ENCODE peak calls at places on chromosome 10, in six cellular contexts. One of them, this sample, is unnamed.

GRCh38 chr10:43199088-43199683 is 60.9 kb downstream of the CSGALNACT2 start:
- DNase-seq in PC-9: no peak
- DNase-seq in AG04449: no peak
- DNase-seq in tibial artery: peak
- DNase-seq in right lobe of liver: no peak
- DNase-seq in fibroblast of villous mesenchyme: no peak
- DNase-seq in this sample: no peak

GRCh38 chr10:15814565-15814964 is 45.7 kb downstream of the MINDY3 start:
- DNase-seq in AG04449: no peak
- DNase-seq in right lobe of liver: no peak
- DNase-seq in PC-9: no peak
- DNase-seq in tibial artery: no peak
- DNase-seq in fibroblast of villous mesenchyme: no peak
- DNase-seq in this sample: no peak

GRCh38 chr10:63798599-63799498 is 277.6 kb downstream of the REEP3 start:
- DNase-seq in tibial artery: peak
- DNase-seq in PC-9: no peak
- DNase-seq in AG04449: peak
- DNase-seq in fibroblast of villous mesenchyme: peak
- DNase-seq in right lobe of liver: no peak
- DNase-seq in this sample: peak

GRCh38 chr10:119783665-119784027 is 57.8 kb downstream of the INPP5F start:
- DNase-seq in fibroblast of villous mesenchyme: no peak
- DNase-seq in PC-9: no peak
- DNase-seq in AG04449: no peak
- DNase-seq in right lobe of liver: no peak
- DNase-seq in tibial artery: no peak
- DNase-seq in this sample: no peak

GRCh38 chr10:114893248-114893647 is 44.7 kb upstream of the TRUB1 start:
- DNase-seq in PC-9: no peak
- DNase-seq in fibroblast of villous mesenchyme: no peak
- DNase-seq in tibial artery: no peak
- DNase-seq in right lobe of liver: no peak
- DNase-seq in AG04449: no peak
- DNase-seq in this sample: no peak

GRCh38 chr10:113854757-113855626 is 531 bp downstream of the NHLRC2 start:
- DNase-seq in PC-9: no peak
- DNase-seq in fibroblast of villous mesenchyme: peak
- DNase-seq in AG04449: no peak
- DNase-seq in right lobe of liver: peak
- DNase-seq in tibial artery: peak
- DNase-seq in this sample: no peak

GRCh38 chr10:108556176-108556575 is 1367.1 kb downstream of the XPNPEP1 start:
- DNase-seq in right lobe of liver: no peak
- DNase-seq in tibial artery: no peak
- DNase-seq in AG04449: no peak
- DNase-seq in PC-9: no peak
- DNase-seq in fibroblast of villous mesenchyme: no peak
- DNase-seq in this sample: no peak

GRCh38 chr10:126216221-126216701 is 172.0 kb downstream of the ADAM12 start:
- DNase-seq in AG04449: peak
- DNase-seq in right lobe of liver: no peak
- DNase-seq in fibroblast of villous mesenchyme: peak
- DNase-seq in tibial artery: no peak
- DNase-seq in PC-9: no peak
- DNase-seq in this sample: no peak

GRCh38 chr10:11863353-11864105 is 40.4 kb downstream of the PROSER2 start:
- DNase-seq in right lobe of liver: no peak
- DNase-seq in AG04449: no peak
- DNase-seq in tibial artery: no peak
- DNase-seq in fibroblast of villous mesenchyme: no peak
- DNase-seq in PC-9: no peak
- DNase-seq in this sample: no peak

GRCh38 chr10:43252166-43252784 is 14.6 kb downstream of the RASGEF1A start:
- DNase-seq in right lobe of liver: peak
- DNase-seq in AG04449: no peak
- DNase-seq in fibroblast of villous mesenchyme: no peak
- DNase-seq in tibial artery: peak
- DNase-seq in PC-9: no peak
- DNase-seq in this sample: no peak

GRCh38 chr10:3429651-3430050 is 257.1 kb upstream of the PITRM1 start:
- DNase-seq in tibial artery: no peak
- DNase-seq in PC-9: no peak
- DNase-seq in AG04449: no peak
- DNase-seq in fibroblast of villous mesenchyme: no peak
- DNase-seq in right lobe of liver: no peak
- DNase-seq in this sample: no peak

GRCh38 chr10:50469288-50469687 is 154.5 kb downstream of the SGMS1 start:
- DNase-seq in AG04449: peak
- DNase-seq in PC-9: no peak
- DNase-seq in tibial artery: no peak
- DNase-seq in fibroblast of villous mesenchyme: no peak
- DNase-seq in right lobe of liver: no peak
- DNase-seq in this sample: no peak

GRCh38 chr10:24574578-24575155 is 149.0 kb downstream of the ARHGAP21 start:
- DNase-seq in fibroblast of villous mesenchyme: no peak
- DNase-seq in PC-9: no peak
- DNase-seq in AG04449: no peak
- DNase-seq in right lobe of liver: no peak
- DNase-seq in tibial artery: no peak
- DNase-seq in this sample: no peak

GRCh38 chr10:84230359-84230758 is 5.0 kb upstream of the LRIT2 start:
- DNase-seq in right lobe of liver: no peak
- DNase-seq in PC-9: no peak
- DNase-seq in fibroblast of villous mesenchyme: no peak
- DNase-seq in AG04449: no peak
- DNase-seq in tibial artery: peak
- DNase-seq in this sample: no peak

GRCh38 chr10:86209726-86210125 is 156.9 kb downstream of the GRID1 start:
- DNase-seq in PC-9: no peak
- DNase-seq in tibial artery: no peak
- DNase-seq in AG04449: no peak
- DNase-seq in right lobe of liver: no peak
- DNase-seq in fibroblast of villous mesenchyme: no peak
- DNase-seq in this sample: no peak

GRCh38 chr10:27225011-27225590 is 15.5 kb downstream of the ACBD5 start:
- DNase-seq in fibroblast of villous mesenchyme: no peak
- DNase-seq in tibial artery: no peak
- DNase-seq in right lobe of liver: no peak
- DNase-seq in AG04449: no peak
- DNase-seq in PC-9: no peak
- DNase-seq in this sample: no peak

GRCh38 chr10:30454744-30455498 is 20.9 kb downstream of the MAP3K8 start:
- DNase-seq in fibroblast of villous mesenchyme: peak
- DNase-seq in tibial artery: no peak
- DNase-seq in AG04449: peak
- DNase-seq in right lobe of liver: no peak
- DNase-seq in PC-9: no peak
- DNase-seq in this sample: no peak

GRCh38 chr10:100827819-100828743 is 82.7 kb downstream of the PAX2 start:
- DNase-seq in fibroblast of villous mesenchyme: no peak
- DNase-seq in tibial artery: no peak
- DNase-seq in PC-9: no peak
- DNase-seq in right lobe of liver: no peak
- DNase-seq in AG04449: no peak
- DNase-seq in this sample: no peak

GRCh38 chr10:72277340-72277995 is 3.7 kb downstream of the DDIT4 start:
- DNase-seq in right lobe of liver: no peak
- DNase-seq in fibroblast of villous mesenchyme: peak
- DNase-seq in AG04449: no peak
- DNase-seq in PC-9: peak
- DNase-seq in tibial artery: no peak
- DNase-seq in this sample: no peak
- H3K4me3 ChIP-seq in right lobe of liver: no peak
- H3K4me3 ChIP-seq in fibroblast of villous mesenchyme: peak
- H3K4me3 ChIP-seq in AG04449: no peak
- H3K4me3 ChIP-seq in PC-9: peak
- H3K4me3 ChIP-seq in tibial artery: no peak
- H3K4me3 ChIP-seq in this sample: no peak

GRCh38 chr10:1134156-1134555 is 78.0 kb downstream of the WDR37 start:
- DNase-seq in right lobe of liver: peak
- DNase-seq in fibroblast of villous mesenchyme: no peak
- DNase-seq in PC-9: no peak
- DNase-seq in tibial artery: no peak
- DNase-seq in AG04449: no peak
- DNase-seq in this sample: no peak
- TF ChIP-seq CTCF in right lobe of liver: no peak
- TF ChIP-seq CTCF in fibroblast of villous mesenchyme: no peak
- TF ChIP-seq CTCF in PC-9: no peak
- TF ChIP-seq CTCF in tibial artery: no peak
- TF ChIP-seq CTCF in AG04449: no peak
- TF ChIP-seq CTCF in this sample: no peak

GRCh38 chr10:33485276-33485675 is 150.8 kb upstream of the NRP1 start:
- DNase-seq in PC-9: no peak
- DNase-seq in AG04449: no peak
- DNase-seq in right lobe of liver: no peak
- DNase-seq in fibroblast of villous mesenchyme: no peak
- DNase-seq in tibial artery: no peak
- DNase-seq in this sample: no peak

GRCh38 chr10:33487014-33487776 is 152.7 kb upstream of the NRP1 start:
- DNase-seq in AG04449: no peak
- DNase-seq in PC-9: no peak
- DNase-seq in fibroblast of villous mesenchyme: peak
- DNase-seq in tibial artery: no peak
- DNase-seq in right lobe of liver: no peak
- DNase-seq in this sample: no peak

GRCh38 chr10:33483124-33483794 is 148.8 kb upstream of the NRP1 start:
- DNase-seq in PC-9: no peak
- DNase-seq in tibial artery: no peak
- DNase-seq in right lobe of liver: no peak
- DNase-seq in AG04449: no peak
- DNase-seq in fibroblast of villous mesenchyme: no peak
- DNase-seq in this sample: no peak

GRCh38 chr10:33481184-33481583 is 146.7 kb upstream of the NRP1 start:
- DNase-seq in tibial artery: no peak
- DNase-seq in fibroblast of villous mesenchyme: no peak
- DNase-seq in right lobe of liver: no peak
- DNase-seq in AG04449: no peak
- DNase-seq in PC-9: no peak
- DNase-seq in this sample: no peak

DNA sequence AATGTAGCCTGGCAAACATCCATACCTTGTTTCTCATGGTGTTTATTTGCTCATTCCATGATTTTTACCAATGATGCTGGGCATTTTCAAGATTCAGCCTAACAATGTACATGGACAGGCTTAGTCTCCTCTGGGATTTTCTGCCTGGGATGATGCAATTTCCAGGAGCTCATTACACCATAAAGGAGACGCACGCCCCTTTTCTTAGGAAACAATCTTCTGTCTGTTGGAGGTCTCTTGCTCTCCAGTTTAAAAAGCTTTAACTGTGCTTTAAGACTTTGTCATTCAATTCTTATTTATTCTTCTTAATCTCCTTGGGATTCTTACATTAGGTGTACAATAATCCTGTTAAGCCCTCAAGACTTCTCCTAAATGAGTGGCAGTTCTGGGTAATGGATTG is 150.3 kb upstream of the NRP1 start:
- DNase-seq in right lobe of liver: no peak
- DNase-seq in tibial artery: no peak
- DNase-seq in fibroblast of villous mesenchyme: peak
- DNase-seq in AG04449: no peak
- DNase-seq in PC-9: no peak
- DNase-seq in this sample: peak
- H3K4me3 ChIP-seq in right lobe of liver: no peak
- H3K4me3 ChIP-seq in tibial artery: no peak
- H3K4me3 ChIP-seq in fibroblast of villous mesenchyme: no peak
- H3K4me3 ChIP-seq in AG04449: no peak
- H3K4me3 ChIP-seq in PC-9: no peak
- H3K4me3 ChIP-seq in this sample: no peak

GRCh38 chr10:130179640-130180039 is 43.4 kb downstream of the GLRX3 start:
- DNase-seq in right lobe of liver: no peak
- DNase-seq in PC-9: no peak
- DNase-seq in tibial artery: no peak
- DNase-seq in fibroblast of villous mesenchyme: peak
- DNase-seq in AG04449: peak
- DNase-seq in this sample: no peak
- TF ChIP-seq CTCF in right lobe of liver: no peak
- TF ChIP-seq CTCF in PC-9: peak
- TF ChIP-seq CTCF in tibial artery: peak
- TF ChIP-seq CTCF in fibroblast of villous mesenchyme: peak
- TF ChIP-seq CTCF in AG04449: peak
- TF ChIP-seq CTCF in this sample: peak

GRCh38 chr10:21523557-21524008 is 1.9 kb downstream of the SKIDA1 start:
- DNase-seq in tibial artery: no peak
- DNase-seq in fibroblast of villous mesenchyme: no peak
- DNase-seq in right lobe of liver: no peak
- DNase-seq in PC-9: no peak
- DNase-seq in AG04449: no peak
- DNase-seq in this sample: no peak
- H3K4me3 ChIP-seq in tibial artery: no peak
- H3K4me3 ChIP-seq in fibroblast of villous mesenchyme: no peak
- H3K4me3 ChIP-seq in right lobe of liver: no peak
- H3K4me3 ChIP-seq in PC-9: no peak
- H3K4me3 ChIP-seq in AG04449: no peak
- H3K4me3 ChIP-seq in this sample: no peak

DNA sequence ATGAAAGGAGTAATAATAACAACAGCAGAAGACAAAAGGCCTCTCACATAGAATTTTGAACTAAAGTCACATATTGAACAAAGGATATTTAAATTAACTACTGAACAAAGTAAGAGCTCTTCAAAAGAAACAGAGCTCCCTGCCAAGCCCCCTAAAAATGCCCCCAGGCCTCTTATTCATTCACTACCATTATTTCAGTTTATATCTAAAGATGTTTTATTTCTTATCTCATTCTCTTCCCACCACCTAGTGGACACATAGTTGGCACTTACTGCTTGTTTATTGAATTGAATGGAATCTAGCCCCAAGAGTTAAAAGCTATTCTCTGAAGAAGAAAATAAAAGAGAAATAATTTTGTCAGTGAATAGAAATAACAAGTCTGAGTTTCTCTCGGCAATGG is 37.4 kb downstream of the VCL start:
- DNase-seq in right lobe of liver: no peak
- DNase-seq in tibial artery: no peak
- DNase-seq in fibroblast of villous mesenchyme: no peak
- DNase-seq in PC-9: no peak
- DNase-seq in AG04449: no peak
- DNase-seq in this sample: no peak
- TF ChIP-seq CTCF in right lobe of liver: peak
- TF ChIP-seq CTCF in tibial artery: no peak
- TF ChIP-seq CTCF in fibroblast of villous mesenchyme: peak
- TF ChIP-seq CTCF in PC-9: peak
- TF ChIP-seq CTCF in AG04449: no peak
- TF ChIP-seq CTCF in this sample: no peak

GRCh38 chr10:44924261-44925040 is 13.3 kb downstream of the TMEM72 start:
- DNase-seq in PC-9: no peak
- DNase-seq in fibroblast of villous mesenchyme: no peak
- DNase-seq in AG04449: no peak
- DNase-seq in right lobe of liver: peak
- DNase-seq in tibial artery: peak
- DNase-seq in this sample: no peak
- H3K4me3 ChIP-seq in PC-9: no peak
- H3K4me3 ChIP-seq in fibroblast of villous mesenchyme: no peak
- H3K4me3 ChIP-seq in AG04449: no peak
- H3K4me3 ChIP-seq in right lobe of liver: no peak
- H3K4me3 ChIP-seq in tibial artery: no peak
- H3K4me3 ChIP-seq in this sample: no peak